ENCODE peak calls at places on chromosomes 5 and 9, in nine cellular contexts. I is PC-3; D is CD8-positive, alpha-beta T cell; M is GM23248; O is naive thymus-derived CD4-positive, alpha-beta T cell; A is A549; G is trophoblast cell; P is upper lobe of left lung; V is endodermal cell. Y is an unnamed sample.

GRCh38 chr5:590343-590742 is 21.8 kb upstream of the CEP72 start:
- DNase-seq in I (no peak), D (no peak), M (peak; percentile 16), O (no peak), A (no peak), G (no peak), P (no peak), V (no peak), Y (no peak)

GRCh38 chr5:102554092-102554491 is 55.3 kb upstream of the SLCO6A1 start:
- DNase-seq in I (no peak), D (no peak), M (no peak), O (no peak), A (no peak), G (no peak), P (no peak), V (no peak), Y (no peak)

GRCh38 chr5:173686950-173687349 is 70.5 kb upstream of the BOD1 start:
- DNase-seq in I (no peak), D (no peak), M (no peak), O (no peak), A (no peak), G (no peak), P (no peak), V (no peak), Y (no peak)

GRCh38 chr5:64384761-64385160 is 121.1 kb upstream of the RGS7BP start:
- DNase-seq in I (peak; percentile 64), D (no peak), M (no peak), O (no peak), A (no peak), G (peak; percentile 50), P (no peak), V (peak; percentile 60), Y (no peak)

GRCh38 chr9:129102791-129103594 is 7.6 kb downstream of the CRAT start:
- DNase-seq in I (no peak), D (no peak), M (peak; percentile 68), O (no peak), A (peak; percentile 85), G (peak; percentile 60), P (no peak), V (peak; percentile 90), Y (no peak)

GRCh38 chr9:109251080-109251775 is 69.6 kb downstream of the EPB41L4B start:
- DNase-seq in I (peak; percentile 94), D (no peak), M (peak; percentile 61), O (no peak), A (peak; percentile 72), G (peak; percentile 73), P (no peak), V (no peak), Y (peak; percentile 27)

GRCh38 chr5:67493676-67494075 is 297.1 kb upstream of the CD180 start:
- DNase-seq in I (peak; percentile 43), D (no peak), M (peak; percentile 30), O (no peak), A (no peak), G (peak; percentile 32), P (no peak), V (peak; percentile 74), Y (no peak)

GRCh38 chr5:180607861-180608571 is 16.7 kb upstream of the SCGB3A1 start:
- DNase-seq in I (no peak), D (no peak), M (no peak), O (no peak), A (no peak), G (no peak), P (no peak), V (no peak), Y (no peak)

GRCh38 chr5:151239237-151239861 is 13.6 kb upstream of the GM2A start:
- DNase-seq in I (peak; percentile 77), D (peak; percentile 77), M (peak; percentile 79), O (peak; percentile 52), A (peak; percentile 67), G (peak; percentile 78), P (peak; percentile 57), V (peak; percentile 85), Y (no peak)

GRCh38 chr5:616342-617039 is 4.4 kb downstream of the CEP72 start:
- DNase-seq in I (no peak), D (no peak), M (no peak), O (no peak), A (no peak), G (no peak), P (peak; percentile 41), V (peak; percentile 63), Y (no peak)

GRCh38 chr5:172769598-172770373 is 1.2 kb downstream of the DUSP1 start:
- DNase-seq in I (no peak), D (no peak), M (peak; percentile 54), O (peak; percentile 28), A (no peak), G (peak; percentile 43), P (no peak), V (no peak), Y (no peak)

GRCh38 chr5:180130291-180130869 is 58.8 kb upstream of the RNF130 start:
- DNase-seq in I (no peak), D (no peak), M (no peak), O (no peak), A (no peak), G (no peak), P (no peak), V (peak; percentile 39), Y (no peak)

GRCh38 chr5:119274024-119274766 is 81.6 kb upstream of the TNFAIP8 start:
- DNase-seq in I (peak; percentile 94), D (no peak), M (no peak), O (no peak), A (no peak), G (peak; percentile 99), P (no peak), V (no peak), Y (no peak)

GRCh38 chr5:55324815-55325418 is 17.1 kb downstream of the MTREX start:
- DNase-seq in I (peak; percentile 16), D (no peak), M (peak; percentile 69), O (peak; percentile 39), A (peak; percentile 46), G (peak; percentile 64), P (no peak), V (no peak), Y (no peak)

GRCh38 chr9:34332370-34332964 is 3.1 kb downstream of the NUDT2 start:
- DNase-seq in I (peak; percentile 59), D (no peak), M (peak; percentile 61), O (peak; percentile 39), A (peak; percentile 36), G (peak; percentile 68), P (no peak), V (no peak), Y (no peak)

DNA sequence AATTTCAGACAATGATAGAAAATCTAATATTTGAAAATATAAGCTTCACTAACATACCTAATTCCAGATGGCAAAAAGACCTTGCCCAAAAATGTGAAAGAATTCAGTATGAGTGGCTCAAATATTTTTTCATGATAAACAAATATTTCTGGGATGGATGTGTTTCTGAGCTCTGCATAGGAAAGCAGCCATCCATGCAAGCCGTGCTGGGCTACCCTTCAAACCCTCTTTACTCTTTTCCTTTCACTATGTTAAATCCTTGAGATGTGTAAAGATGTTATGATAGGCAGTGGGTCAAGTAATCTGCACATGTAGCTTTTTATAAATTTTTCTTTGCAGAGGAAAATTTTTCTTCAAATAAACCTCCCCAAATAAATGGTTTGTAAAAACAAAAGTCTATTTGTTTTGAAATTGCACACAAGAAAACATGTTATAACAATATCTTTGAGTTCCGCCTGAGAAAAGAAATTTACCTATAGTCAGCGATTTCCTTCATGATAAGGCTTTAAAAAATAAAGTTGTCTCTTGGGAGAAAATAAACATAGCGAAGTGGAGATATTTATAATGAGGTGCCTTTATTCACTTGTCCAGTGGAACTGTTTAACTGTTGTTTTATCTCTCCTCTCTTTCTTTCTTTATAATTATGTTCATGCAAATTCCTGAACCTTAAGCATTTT is 154.3 kb upstream of the PITX1 start:
- DNase-seq in I (no peak), D (no peak), M (no peak), O (no peak), A (no peak), G (no peak), P (no peak), V (no peak), Y (no peak)
- H3K4me3 ChIP-seq in I (no peak overlapping the region), D (no peak overlapping the region), M (no peak overlapping the region), O (no peak overlapping the region), A (no peak overlapping the region), G (no peak overlapping the region), P (no peak overlapping the region), V (no peak overlapping the region), Y (no peak overlapping the region)

GRCh38 chr9:114080195-114080772 is 2.2 kb upstream of the AMBP start:
- DNase-seq in I (peak; percentile 10), D (no peak), M (no peak), O (no peak), A (no peak), G (no peak), P (no peak), V (no peak), Y (no peak)

GRCh38 chr9:114078781-114079156 is 669 bp upstream of the AMBP start:
- DNase-seq in I (no peak), D (no peak), M (no peak), O (no peak), A (no peak), G (no peak), P (no peak), V (no peak), Y (no peak)

GRCh38 chr9:114081441-114082016 is 3.4 kb upstream of the AMBP start:
- DNase-seq in I (no peak), D (no peak), M (no peak), O (no peak), A (peak; percentile 41), G (no peak), P (no peak), V (peak; percentile 20), Y (no peak)

GRCh38 chr9:114082017-114082735 is 4.1 kb upstream of the AMBP start:
- DNase-seq in I (peak; percentile 88), D (peak; percentile 85), M (peak; percentile 89), O (peak; percentile 70), A (peak; percentile 94), G (peak; percentile 99), P (no peak), V (peak; percentile 96), Y (peak; percentile 95)

GRCh38 chr9:114080773-114081440 is 2.8 kb upstream of the AMBP start:
- DNase-seq in I (peak; percentile 42), D (no peak), M (no peak), O (no peak), A (peak; percentile 83), G (no peak), P (no peak), V (peak; percentile 41), Y (no peak)
- H3K4me1 ChIP-seq in I (peaks cover 11% of the 10 kb centered on the region), D (no peaks in the 10 kb centered on the region), M (no peaks in the 10 kb centered on the region), O (no peaks in the 10 kb centered on the region), A (peaks cover 74% of the 10 kb centered on the region), G (no peaks in the 10 kb centered on the region), P (peaks cover 33% of the 10 kb centered on the region), V (no peaks in the 10 kb centered on the region), Y (peaks cover 11% of the 10 kb centered on the region)

GRCh38 chr9:70043285-70043684 is 363 bp upstream of the MAMDC2 start:
- DNase-seq in I (no peak), D (no peak), M (no peak), O (no peak), A (no peak), G (peak; percentile 40), P (no peak), V (peak; percentile 77), Y (no peak)
- H3K4me3 ChIP-seq in I (no peak overlapping the region), D (no peak overlapping the region), M (peak overlapping the region; percentile 77), O (no peak overlapping the region), A (no peak overlapping the region), G (peak overlapping the region; percentile 64), P (no peak overlapping the region), V (peak overlapping the region; percentile 82), Y (peak overlapping the region; percentile 64)

GRCh38 chr5:115954144-115954543 is 8.1 kb upstream of the LVRN start:
- DNase-seq in I (no peak), D (no peak), M (no peak), O (no peak), A (no peak), G (no peak), P (no peak), V (no peak), Y (no peak)
- H3K4me1 ChIP-seq in I (no peaks in the 10 kb centered on the region), D (no peaks in the 10 kb centered on the region), M (peaks cover 8% of the 10 kb centered on the region), O (no peaks in the 10 kb centered on the region), A (no peaks in the 10 kb centered on the region), G (no peaks in the 10 kb centered on the region), P (no peaks in the 10 kb centered on the region), V (no peaks in the 10 kb centered on the region), Y (no peaks in the 10 kb centered on the region)

GRCh38 chr5:73565969-73566547 is 515 bp downstream of the UTP15 start:
- DNase-seq in I (no peak), D (no peak), M (peak; percentile 7), O (no peak), A (no peak), G (no peak), P (no peak), V (no peak), Y (no peak)
- H3K4me3 ChIP-seq in I (peak overlapping the region; percentile 72), D (peak overlapping the region; percentile 72), M (peak overlapping the region; percentile 100), O (peak overlapping the region; percentile 71), A (peak overlapping the region; percentile 91), G (peak overlapping the region; percentile 96), P (peak overlapping the region; percentile 70), V (peak overlapping the region; percentile 96), Y (peak overlapping the region; percentile 91)

Y was measured in vagina.